ENCODE peak calls at places on chromosomes 2 and 18, in seven cellular contexts. U is HCT116, I is K562, E is HepG2, S is SK-N-SH, Z is GM12878, B is H1. Y is an unnamed sample.

GRCh38 chr2:187310696-187311095 is 137.4 kb downstream of the CALCRL start:
- DNase-seq in B (no peak), Z (no peak), E (no peak), I (no peak), S (no peak), U (no peak), Y (no peak)

GRCh38 chr2:26847663-26848335 is at the start of gene DPYSL5:
- DNase-seq in I (peak; percentile 87), E (no peak), S (peak; percentile 99), Z (no peak), B (peak; percentile 65), U (peak; percentile 10), Y (no peak)

GRCh38 chr18:59311631-59312030 is 6.8 kb downstream of the CPLX4 start:
- DNase-seq in B (no peak), S (no peak), U (peak; percentile 36), E (no peak), Z (no peak), I (no peak), Y (no peak)

GRCh38 chr2:190318931-190319556 is 582 bp downstream of the HIBCH start:
- DNase-seq in U (no peak), B (no peak), S (peak; percentile 22), E (no peak), I (no peak), Z (no peak), Y (peak; percentile 17)

GRCh38 chr2:219109468-219109867 is 48.7 kb upstream of the IHH start:
- DNase-seq in E (no peak), S (no peak), U (no peak), I (no peak), Z (no peak), B (peak; percentile 27), Y (no peak)

GRCh38 chr18:51137051-51137729 is 60.3 kb downstream of the MEX3C start:
- DNase-seq in Z (no peak), S (no peak), U (no peak), I (no peak), B (no peak), E (no peak), Y (no peak)

GRCh38 chr2:47735912-47736311 is 47.0 kb upstream of the MSH6 start:
- DNase-seq in U (no peak), I (no peak), B (no peak), E (no peak), Z (no peak), S (no peak), Y (no peak)

GRCh38 chr2:212940816-212941215 is 210.6 kb downstream of the IKZF2 start:
- DNase-seq in B (peak; percentile 72), Z (no peak), U (peak; percentile 51), E (no peak), I (no peak), S (no peak), Y (peak; percentile 4)

GRCh38 chr2:134089454-134089853 is 164.4 kb upstream of the MGAT5 start:
- DNase-seq in Z (no peak), I (no peak), U (no peak), B (no peak), E (peak; percentile 59), S (no peak), Y (no peak)
- TF ChIP-seq JUND in Z (no peak), I (no peak), U (no peak), B (no peak), E (no peak), S (no peak), Y (no peak)

GRCh38 chr2:142010871-142011270 is 119.9 kb downstream of the LRP1B start:
- DNase-seq in U (no peak), B (no peak), S (no peak), Z (no peak), I (no peak), E (no peak), Y (no peak)
- TF ChIP-seq JUND in U (no peak), B (no peak), S (no peak), Z (no peak), I (no peak), E (no peak), Y (no peak)

GRCh38 chr2:10205201-10205475 is 82.6 kb downstream of the RRM2 start:
- DNase-seq in I (no peak), U (no peak), E (no peak), S (no peak), Z (no peak), B (no peak), Y (no peak)

GRCh38 chr2:10196948-10197717 is 74.6 kb downstream of the RRM2 start:
- DNase-seq in S (no peak), B (no peak), U (no peak), I (no peak), Z (no peak), E (no peak), Y (no peak)

GRCh38 chr2:10204326-10205200 is 82.0 kb downstream of the RRM2 start:
- DNase-seq in B (no peak), I (no peak), U (no peak), S (peak; percentile 85), Z (no peak), E (no peak), Y (no peak)

GRCh38 chr2:10201201-10201600 is 78.7 kb downstream of the RRM2 start:
- DNase-seq in Z (no peak), E (peak; percentile 78), I (no peak), S (no peak), B (no peak), U (no peak), Y (no peak)

GRCh38 chr2:10202136-10202535 is 79.6 kb downstream of the RRM2 start:
- DNase-seq in E (no peak), I (no peak), B (no peak), S (no peak), U (no peak), Z (no peak), Y (no peak)
- TF ChIP-seq JUND in E (no peak), I (no peak), B (no peak), S (no peak), U (no peak), Z (no peak), Y (no peak)

GRCh38 chr2:75896779-75897366 is 186.2 kb upstream of the GCFC2 start:
- DNase-seq in E (peak; percentile 60), S (peak; percentile 35), I (no peak), B (peak; percentile 39), Z (no peak), U (no peak), Y (peak; percentile 79)
- TF ChIP-seq JUND in E (no peak), S (no peak), I (no peak), B (no peak), Z (no peak), U (no peak), Y (no peak)

GRCh38 chr2:10619643-10620042 is 70.1 kb downstream of the NOL10 start:
- DNase-seq in Z (no peak), U (no peak), E (no peak), B (no peak), I (no peak), S (no peak), Y (no peak)
- TF ChIP-seq JUND in Z (no peak), U (no peak), E (no peak), B (no peak), I (no peak), S (no peak), Y (no peak)

DNA sequence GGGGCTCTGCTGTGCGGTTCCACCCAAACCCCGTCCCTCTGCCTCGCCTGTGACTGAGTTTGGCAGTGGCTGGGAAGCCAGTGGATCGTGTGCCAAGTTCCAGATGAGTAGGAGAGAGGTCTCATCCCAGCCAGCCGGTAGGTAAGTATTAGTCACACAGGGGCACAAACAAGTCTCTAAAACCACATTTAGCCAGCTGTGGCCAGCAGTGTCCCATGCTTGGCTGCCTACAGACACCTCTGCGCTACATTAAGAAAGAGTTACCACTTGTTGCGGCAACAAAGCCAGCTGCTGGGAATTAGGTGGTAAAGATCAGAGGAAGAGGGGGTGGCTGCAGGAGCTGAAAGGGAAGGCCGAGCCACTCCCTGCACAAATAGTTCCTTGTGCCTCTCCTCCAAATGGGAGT is 81.2 kb downstream of the GATA6 start:
- DNase-seq in I (no peak), Z (no peak), E (no peak), B (no peak), S (no peak), U (peak; percentile 74), Y (no peak)
- TF ChIP-seq JUND in I (no peak), Z (no peak), E (no peak), B (no peak), S (no peak), U (peak; percentile 69), Y (no peak)

DNA sequence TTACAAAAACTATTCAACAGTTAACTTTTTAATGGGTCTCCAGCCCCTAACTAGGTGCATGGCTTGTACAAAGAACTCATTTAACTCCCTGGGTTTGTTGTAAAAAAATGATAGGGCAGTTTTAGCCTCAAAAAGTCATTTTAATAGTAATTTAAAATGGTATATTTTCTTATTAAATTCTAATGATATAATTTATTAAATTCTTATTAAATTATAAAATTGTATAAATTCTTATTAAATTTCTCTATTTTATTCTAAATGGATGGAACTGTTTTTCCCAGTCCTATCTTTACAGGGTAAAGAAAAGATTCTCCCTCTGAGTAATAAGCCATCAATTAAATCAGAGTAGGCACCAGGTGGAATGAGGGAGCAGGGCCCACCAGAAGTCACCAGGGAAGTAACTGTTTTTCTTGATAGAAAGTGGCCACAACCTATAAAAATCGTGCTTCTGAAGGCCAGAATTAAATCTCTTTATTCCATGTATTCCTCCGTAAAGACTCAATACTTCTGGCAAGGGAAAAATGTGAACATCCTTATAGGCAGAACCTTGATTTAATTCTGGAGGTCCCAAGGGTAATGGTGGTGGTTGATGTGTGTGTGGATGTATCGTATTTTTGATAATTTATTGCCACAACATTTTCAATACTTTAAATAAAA is 829 bp downstream of the FKBP7 start:
- DNase-seq in U (no peak), B (no peak), Z (no peak), I (no peak), S (peak; percentile 34), E (no peak), Y (no peak)
- TF ChIP-seq JUND in U (no peak), B (no peak), Z (no peak), I (no peak), S (no peak), E (no peak), Y (no peak)